ENCODE peak calls at places on chromosomes 2 and 18, in nine cellular contexts. I is HCT116, C is OCI-LY7, G is GM23248, B is hepatocyte, A is PC-3, R is GM23338, Y is neural progenitor cell, E is SK-N-SH. W is an unnamed sample.

GRCh38 chr2:215843579-215843978 is 169.8 kb downstream of the MREG start:
- DNase-seq in I (peak), C (no peak), G (peak), B (no peak), A (peak), R (no peak), Y (no peak), E (no peak), W (no peak)

GRCh38 chr18:74310411-74310810 is 5.2 kb upstream of the C18orf63 start:
- DNase-seq in I (no peak), C (peak), G (peak), B (peak), A (peak), R (peak), Y (no peak), E (no peak), W (no peak)

GRCh38 chr2:29010946-29011649 is 30.0 kb downstream of the TOGARAM2 start:
- DNase-seq in I (no peak), C (peak), G (peak), B (peak), A (no peak), R (peak), Y (peak), E (no peak), W (peak)

GRCh38 chr2:15378148-15378908 is 182.8 kb downstream of the NBAS start:
- DNase-seq in I (no peak), C (peak), G (no peak), B (no peak), A (no peak), R (no peak), Y (no peak), E (no peak), W (peak)

GRCh38 chr2:105933906-105934305 is 189.2 kb downstream of the NCK2 start:
- DNase-seq in I (no peak), C (no peak), G (no peak), B (peak), A (no peak), R (peak), Y (no peak), E (no peak), W (no peak)

GRCh38 chr18:13266208-13267100 is 47.9 kb downstream of the LDLRAD4 start:
- DNase-seq in I (no peak), C (no peak), G (peak), B (no peak), A (no peak), R (no peak), Y (no peak), E (no peak), W (no peak)

GRCh38 chr2:46439582-46439981 is 39.8 kb upstream of the TMEM247 start:
- DNase-seq in I (no peak), C (no peak), G (no peak), B (no peak), A (no peak), R (no peak), Y (no peak), E (no peak), W (peak)

GRCh38 chr18:58942486-58942885 is 77.8 kb downstream of the ZNF532 start:
- DNase-seq in I (no peak), C (no peak), G (no peak), B (no peak), A (peak), R (no peak), Y (no peak), E (no peak), W (no peak)

GRCh38 chr2:134279417-134279816 is 25.5 kb downstream of the MGAT5 start:
- DNase-seq in I (no peak), C (no peak), G (no peak), B (no peak), A (no peak), R (no peak), Y (no peak), E (no peak), W (no peak)

GRCh38 chr2:163736433-163737168 is 793 bp upstream of the FIGN start:
- DNase-seq in I (no peak), C (no peak), G (peak), B (peak), A (peak), R (peak), Y (peak), E (peak), W (peak)

GRCh38 chr18:10408131-10408530 is 46.3 kb upstream of the APCDD1 start:
- DNase-seq in I (no peak), C (no peak), G (no peak), B (no peak), A (no peak), R (no peak), Y (no peak), E (no peak), W (no peak)

GRCh38 chr2:36663851-36664715 is 32.4 kb upstream of the VIT start:
- DNase-seq in I (peak), C (peak), G (peak), B (peak), A (peak), R (peak), Y (peak), E (peak), W (peak)

GRCh38 chr2:7661532-7661931 is 744.3 kb downstream of the RNF144A start:
- DNase-seq in I (no peak), C (no peak), G (no peak), B (no peak), A (no peak), R (no peak), Y (no peak), E (no peak), W (no peak)

GRCh38 chr18:58009166-58009565 is 34.9 kb upstream of the NEDD4L start:
- DNase-seq in I (no peak), C (no peak), G (peak), B (no peak), A (no peak), R (no peak), Y (no peak), E (no peak), W (no peak)

GRCh38 chr2:182186132-182186735 is 200.6 kb downstream of the PPP1R1C start:
- DNase-seq in I (peak), C (peak), G (peak), B (peak), A (peak), R (peak), Y (peak), E (peak), W (peak)

GRCh38 chr18:79924814-79925655 is 26.4 kb downstream of the SLC66A2 start:
- DNase-seq in I (no peak), C (no peak), G (no peak), B (no peak), A (no peak), R (no peak), Y (no peak), E (no peak), W (no peak)

GRCh38 chr18:48825101-48825745 is 125.5 kb downstream of the SMAD7 start:
- DNase-seq in I (no peak), C (no peak), G (peak), B (no peak), A (no peak), R (no peak), Y (no peak), E (no peak), W (no peak)

GRCh38 chr2:40034801-40035200 is 255.7 kb upstream of the THUMPD2 start:
- DNase-seq in I (no peak), C (no peak), G (peak), B (no peak), A (no peak), R (no peak), Y (no peak), E (no peak), W (no peak)

GRCh38 chr2:39119732-39120520 is 925 bp downstream of the SOS1 start:
- DNase-seq in I (no peak), C (peak), G (peak), B (peak), A (peak), R (peak), Y (peak), E (peak), W (peak)

GRCh38 chr18:13112982-13113381 is 105.6 kb upstream of the LDLRAD4 start:
- DNase-seq in I (peak), C (no peak), G (peak), B (peak), A (peak), R (peak), Y (peak), E (peak), W (no peak)

GRCh38 chr18:62498616-62499262 is 24.1 kb upstream of the ZCCHC2 start:
- DNase-seq in I (no peak), C (no peak), G (no peak), B (no peak), A (no peak), R (no peak), Y (no peak), E (no peak), W (no peak)

GRCh38 chr2:219230201-219230540 is 565 bp downstream of the ANKZF1 start:
- DNase-seq in I (no peak), C (peak), G (peak), B (peak), A (peak), R (peak), Y (peak), E (peak), W (peak)

GRCh38 chr2:188610827-188611226 is 319.2 kb downstream of the GULP1 start:
- DNase-seq in I (no peak), C (no peak), G (peak), B (peak), A (no peak), R (no peak), Y (no peak), E (no peak), W (no peak)
- TF ChIP-seq EZH2phosphoT487 in I (no peak), C (no peak), G (no peak), B (no peak), A (no peak), R (no peak), Y (no peak), E (no peak), W (no peak)

GRCh38 chr2:119246884-119247843 is 23.5 kb downstream of the STEAP3 start:
- DNase-seq in I (no peak), C (peak), G (no peak), B (no peak), A (no peak), R (no peak), Y (no peak), E (no peak), W (no peak)

GRCh38 chr2:119248311-119248710 is 24.7 kb downstream of the STEAP3 start:
- DNase-seq in I (no peak), C (no peak), G (peak), B (no peak), A (no peak), R (no peak), Y (no peak), E (no peak), W (no peak)

GRCh38 chr2:119249311-119249710 is 25.7 kb downstream of the STEAP3 start:
- DNase-seq in I (no peak), C (no peak), G (no peak), B (no peak), A (no peak), R (no peak), Y (no peak), E (no peak), W (no peak)

GRCh38 chr2:119248751-119249150 is 25.1 kb downstream of the STEAP3 start:
- DNase-seq in I (no peak), C (no peak), G (no peak), B (no peak), A (no peak), R (no peak), Y (no peak), E (no peak), W (no peak)

GRCh38 chr2:119247844-119248271 is 24.2 kb downstream of the STEAP3 start:
- DNase-seq in I (no peak), C (no peak), G (no peak), B (no peak), A (no peak), R (no peak), Y (no peak), E (no peak), W (no peak)
- TF ChIP-seq EZH2phosphoT487 in I (no peak), C (no peak), G (no peak), B (no peak), A (no peak), R (no peak), Y (no peak), E (no peak), W (no peak)

GRCh38 chr2:71277536-71278103 is 50.7 kb upstream of the PAIP2B start:
- DNase-seq in I (peak), C (peak), G (peak), B (peak), A (peak), R (peak), Y (peak), E (peak), W (peak)
- TF ChIP-seq EZH2phosphoT487 in I (no peak), C (no peak), G (no peak), B (no peak), A (no peak), R (no peak), Y (no peak), E (no peak), W (no peak)

GRCh38 chr2:199457147-199458016 is at the start of gene SATB2:
- DNase-seq in I (peak), C (peak), G (peak), B (peak), A (peak), R (no peak), Y (peak), E (peak), W (peak)

GRCh38 chr2:199460101-199460671 is 2.4 kb upstream of the SATB2 start:
- DNase-seq in I (peak), C (peak), G (peak), B (no peak), A (peak), R (no peak), Y (no peak), E (no peak), W (no peak)

GRCh38 chr2:199459286-199460100 is 1.8 kb upstream of the SATB2 start:
- DNase-seq in I (peak), C (peak), G (peak), B (peak), A (peak), R (peak), Y (peak), E (peak), W (peak)

GRCh38 chr2:199458017-199458805 is 472 bp upstream of the SATB2 start:
- DNase-seq in I (peak), C (peak), G (peak), B (peak), A (peak), R (peak), Y (peak), E (no peak), W (peak)

DNA sequence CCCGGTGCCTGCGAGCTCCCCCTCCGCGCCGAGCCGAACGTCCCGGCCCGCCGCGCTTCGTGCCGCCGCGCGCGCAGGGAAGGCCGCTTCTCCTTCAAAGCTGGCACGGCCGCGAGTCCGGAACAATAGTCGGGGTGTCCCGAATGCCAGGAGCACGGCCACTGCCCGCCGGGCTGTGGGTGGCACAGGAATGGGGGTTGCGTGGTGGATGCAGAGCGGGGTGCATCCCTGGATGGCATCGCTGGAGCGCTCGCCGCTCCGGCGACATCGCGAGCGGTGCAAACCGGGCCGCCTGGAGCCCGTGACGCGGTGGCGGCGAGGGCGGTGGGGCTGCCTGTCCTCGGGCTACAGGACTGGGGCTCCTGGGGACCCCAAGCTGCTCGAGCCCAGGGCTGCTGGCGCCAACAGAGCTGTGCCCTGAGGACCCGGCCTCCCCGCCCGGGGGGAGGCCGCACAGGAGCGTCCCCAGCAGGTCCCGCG is 1.1 kb upstream of the SATB2 start:
- DNase-seq in I (no peak), C (peak), G (peak), B (no peak), A (peak), R (peak), Y (no peak), E (peak), W (no peak)
- TF ChIP-seq EZH2phosphoT487 in I (no peak), C (no peak), G (no peak), B (no peak), A (no peak), R (no peak), Y (no peak), E (no peak), W (no peak)

GRCh38 chr18:24408496-24408895 is 10.9 kb upstream of the OSBPL1A start:
- DNase-seq in I (no peak), C (no peak), G (no peak), B (no peak), A (no peak), R (no peak), Y (no peak), E (no peak), W (no peak)

GRCh38 chr18:24417465-24417864 is 9.0 kb upstream of the IMPACT start:
- DNase-seq in I (no peak), C (no peak), G (no peak), B (no peak), A (no peak), R (no peak), Y (no peak), E (peak), W (no peak)

GRCh38 chr18:24413148-24413547 is 13.3 kb upstream of the IMPACT start:
- DNase-seq in I (no peak), C (no peak), G (peak), B (no peak), A (peak), R (peak), Y (peak), E (no peak), W (no peak)

DNA sequence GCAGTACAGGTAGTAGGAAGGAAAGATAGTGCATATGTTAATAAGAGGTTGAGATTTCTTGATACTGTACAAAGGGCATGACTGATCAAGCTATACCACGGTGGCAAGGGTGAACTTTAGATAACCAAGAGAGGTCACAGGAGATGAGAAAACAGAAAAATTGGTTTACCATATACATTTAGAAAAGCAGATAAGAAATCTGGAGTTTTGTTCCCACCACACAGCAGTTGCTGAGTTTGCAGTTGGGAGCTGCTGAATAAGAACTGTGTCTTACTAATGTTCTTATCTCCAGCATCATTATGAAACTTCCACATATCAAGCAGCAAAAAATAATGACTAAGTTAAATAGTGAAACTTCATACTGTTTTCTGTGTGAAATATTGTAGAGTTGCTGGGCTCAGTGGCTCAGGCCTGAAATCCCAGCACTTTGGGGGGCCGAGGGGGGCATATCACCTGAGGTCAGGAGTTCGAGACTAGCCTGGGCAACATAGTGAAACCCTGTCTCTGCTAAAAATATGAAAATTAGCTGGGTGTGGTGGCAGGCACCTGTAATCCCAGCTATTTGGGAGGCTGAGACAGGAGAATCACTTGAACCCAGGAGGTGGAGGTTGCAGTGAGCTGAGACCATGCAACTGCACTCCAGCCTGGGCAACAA is 12.0 kb upstream of the IMPACT start:
- DNase-seq in I (no peak), C (no peak), G (no peak), B (no peak), A (no peak), R (no peak), Y (no peak), E (no peak), W (peak)
- TF ChIP-seq EZH2phosphoT487 in I (no peak), C (no peak), G (no peak), B (no peak), A (no peak), R (no peak), Y (no peak), E (no peak), W (no peak)

W was measured in MM.1S.